ENCODE peak calls at places on chromosomes 5 and 9, in five cellular contexts. A is uterus, K is sigmoid colon, G is GM12878, N is prostate gland. C is an unnamed sample.

GRCh38 chr9:136556166-136556565 is 10.3 kb upstream of the NOTCH1 start:
- DNase-seq in A (no peak), K (no peak), G (no peak), N (no peak), C (no peak)

GRCh38 chr9:108002296-108003056 is 512.9 kb upstream of the KLF4 start:
- DNase-seq in A (peak), K (no peak), G (no peak), N (no peak), C (peak)

GRCh38 chr5:56950626-56951130 is 1.2 kb downstream of the MIER3 start:
- DNase-seq in A (peak), K (peak), G (peak), N (peak), C (peak)

GRCh38 chr5:92527311-92528078 is 1053.5 kb downstream of the NR2F1-AS1 start:
- DNase-seq in A (no peak), K (no peak), G (no peak), N (no peak), C (no peak)

GRCh38 chr9:19102181-19102630 is 498 bp downstream of the HAUS6 start:
- DNase-seq in A (peak), K (peak), G (no peak), N (no peak), C (peak)

GRCh38 chr9:32350682-32351081 is 33.8 kb upstream of the ACO1 start:
- DNase-seq in A (no peak), K (no peak), G (no peak), N (no peak), C (no peak)

GRCh38 chr5:14825977-14826376 is 45.6 kb downstream of the ANKH start:
- DNase-seq in A (no peak), K (no peak), G (no peak), N (no peak), C (no peak)

GRCh38 chr5:113223831-113224604 is 210.8 kb downstream of the TSSK1B start:
- DNase-seq in A (no peak), K (no peak), G (no peak), N (no peak), C (no peak)

GRCh38 chr9:96417051-96417586 is 1.1 kb downstream of the ZNF367 start:
- DNase-seq in A (peak), K (peak), G (peak), N (peak), C (peak)

GRCh38 chr5:42518595-42519067 is 95.4 kb downstream of the GHR start:
- DNase-seq in A (no peak), K (peak), G (no peak), N (no peak), C (no peak)

GRCh38 chr9:128552744-128553221 is 396 bp downstream of the SPTAN1 start:
- DNase-seq in A (peak), K (peak), G (no peak), N (peak), C (peak)

GRCh38 chr9:15718423-15718822 is 165.6 kb downstream of the CCDC171 start:
- DNase-seq in A (no peak), K (no peak), G (no peak), N (no peak), C (no peak)

GRCh38 chr5:177447611-177448243 is 1.1 kb downstream of the PRR7 start:
- DNase-seq in A (peak), K (peak), G (no peak), N (no peak), C (peak)
- TF ChIP-seq CTCF in A (no peak), K (no peak), G (no peak), N (no peak), C (peak)

GRCh38 chr5:75234251-75234650 is 2.4 kb downstream of the ANKRD31 start:
- DNase-seq in A (no peak), K (no peak), G (no peak), N (no peak), C (no peak)

GRCh38 chr5:75239681-75240080 is 3.0 kb upstream of the ANKRD31 start:
- DNase-seq in A (no peak), K (no peak), G (no peak), N (no peak), C (no peak)

GRCh38 chr5:75235711-75236110 is 967 bp downstream of the ANKRD31 start:
- DNase-seq in A (no peak), K (no peak), G (no peak), N (no peak), C (no peak)

GRCh38 chr5:75242067-75242466 is 5.4 kb upstream of the ANKRD31 start:
- DNase-seq in A (no peak), K (no peak), G (no peak), N (no peak), C (no peak)

DNA sequence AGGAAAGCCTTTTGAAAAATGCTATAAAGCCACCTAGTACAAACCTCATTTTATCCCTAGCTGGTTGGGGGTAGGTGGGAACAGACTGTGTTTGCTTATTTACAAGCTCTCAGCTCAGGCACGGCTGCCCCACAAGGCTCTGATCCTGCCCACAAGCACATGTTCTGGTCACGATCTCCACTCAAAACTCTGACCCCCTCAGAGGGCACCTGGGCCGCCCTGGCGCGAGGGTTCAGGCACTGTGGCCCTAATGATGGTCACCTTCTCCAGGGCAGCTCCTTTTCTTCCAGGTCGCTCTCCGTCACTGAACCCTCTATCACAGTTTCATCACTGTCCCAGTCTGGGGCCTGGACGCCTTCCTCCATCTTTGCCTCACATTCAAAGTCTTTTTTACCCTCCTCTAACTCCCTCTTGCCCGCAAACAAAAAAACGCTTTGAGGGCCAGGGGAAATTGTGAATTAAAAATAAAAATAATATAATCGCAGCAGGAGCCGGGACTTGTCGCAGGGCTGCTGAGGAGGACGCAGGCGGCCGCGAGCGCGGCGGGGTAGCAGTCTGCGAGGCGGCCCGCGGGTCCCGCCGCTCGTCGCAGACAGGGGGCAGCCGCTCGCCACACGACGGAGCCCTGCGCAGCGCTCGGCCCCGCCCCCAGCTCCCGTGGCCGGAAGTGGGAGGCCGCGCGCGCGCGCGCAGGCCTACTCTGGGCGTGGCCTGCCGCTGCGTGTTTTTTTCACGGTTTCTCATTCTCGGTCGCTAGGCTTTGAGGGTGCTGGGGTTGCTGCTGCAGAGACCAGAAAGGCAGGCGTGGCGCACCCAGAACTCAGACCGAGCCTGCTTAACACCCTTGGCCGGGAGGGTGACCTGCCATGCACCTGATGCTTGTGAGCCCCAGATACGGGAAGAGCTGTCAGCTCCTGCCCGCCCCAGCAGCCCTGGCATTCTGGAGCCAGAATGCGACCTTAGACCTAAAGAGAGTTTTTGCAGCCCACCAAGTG is at the start of gene ANKRD31:
- DNase-seq in A (peak), K (peak), G (peak), N (peak), C (peak)
- TF ChIP-seq POLR2A in A (peak), K (no peak), G (peak), N (peak), C (peak)

GRCh38 chr5:141634162-141634561 is 2.5 kb downstream of the HDAC3 start:
- DNase-seq in A (no peak), K (no peak), G (peak), N (no peak), C (no peak)

GRCh38 chr5:141634720-141635119 is 1.9 kb downstream of the HDAC3 start:
- DNase-seq in A (no peak), K (no peak), G (no peak), N (no peak), C (peak)

GRCh38 chr5:141632650-141633049 is 4.0 kb downstream of the HDAC3 start:
- DNase-seq in A (no peak), K (no peak), G (no peak), N (no peak), C (no peak)

GRCh38 chr5:141628175-141628788 is 8.4 kb downstream of the HDAC3 start:
- DNase-seq in A (no peak), K (no peak), G (no peak), N (no peak), C (no peak)

GRCh38 chr5:141630570-141631140 is 6.0 kb downstream of the HDAC3 start:
- DNase-seq in A (no peak), K (no peak), G (no peak), N (no peak), C (no peak)
- TF ChIP-seq CTCF in A (no peak), K (no peak), G (no peak), N (no peak), C (no peak)

GRCh38 chr9:100408541-100409175 is 18.3 kb upstream of the MSANTD3 start:
- DNase-seq in A (no peak), K (no peak), G (no peak), N (no peak), C (no peak)

GRCh38 chr9:100406962-100407361 is 20.0 kb upstream of the MSANTD3 start:
- DNase-seq in A (no peak), K (no peak), G (no peak), N (no peak), C (no peak)

GRCh38 chr9:100413839-100414420 is 13.0 kb upstream of the MSANTD3 start:
- DNase-seq in A (no peak), K (no peak), G (no peak), N (no peak), C (no peak)

GRCh38 chr9:100409176-100409556 is 17.8 kb upstream of the MSANTD3 start:
- DNase-seq in A (no peak), K (no peak), G (no peak), N (no peak), C (no peak)

GRCh38 chr9:100411472-100412270 is 15.3 kb upstream of the MSANTD3 start:
- DNase-seq in A (peak), K (peak), G (peak), N (peak), C (peak)
- TF ChIP-seq POLR2A in A (peak), K (no peak), G (peak), N (peak), C (no peak)